ENCODE peak calls at places on chromosomes 3 and 15, in four cellular contexts. K is H1, T is K562, E is IMR-90. U is an unnamed sample.

GRCh38 chr3:102510663-102511062 is 75.8 kb downstream of the ZPLD1 start:
- DNase-seq in K (no peak), T (no peak), E (no peak), U (no peak)

GRCh38 chr15:79811406-79812405 is 85.1 kb downstream of the MTHFS start:
- DNase-seq in K (no peak), T (no peak), E (peak), U (no peak)

GRCh38 chr3:30553641-30554316 is 52.6 kb upstream of the TGFBR2 start:
- DNase-seq in K (no peak), T (no peak), E (peak), U (no peak)

GRCh38 chr3:149393355-149394165 is 16.1 kb upstream of the TM4SF1 start:
- DNase-seq in K (peak), T (peak), E (peak), U (peak)

GRCh38 chr15:93974804-93975481 is 256.4 kb upstream of the MCTP2 start:
- DNase-seq in K (no peak), T (no peak), E (peak), U (no peak)

GRCh38 chr3:136624894-136625815 is 127.0 kb downstream of the STAG1 start:
- DNase-seq in K (no peak), T (no peak), E (no peak), U (peak)

GRCh38 chr3:37559461-37559860 is 302.2 kb upstream of the CTDSPL start:
- DNase-seq in K (no peak), T (no peak), E (peak), U (no peak)

GRCh38 chr3:197700095-197700494 is 36.6 kb downstream of the RUBCN start:
- DNase-seq in K (no peak), T (no peak), E (peak), U (no peak)

GRCh38 chr3:161221881-161222600 is 930 bp downstream of the NMD3 start:
- DNase-seq in K (no peak), T (no peak), E (peak), U (no peak)

GRCh38 chr3:148128136-148128535 is 569.6 kb upstream of the AGTR1 start:
- DNase-seq in K (no peak), T (no peak), E (no peak), U (no peak)

GRCh38 chr3:11969986-11970385 is 34.2 kb upstream of the SYN2 start:
- DNase-seq in K (no peak), T (no peak), E (no peak), U (no peak)

GRCh38 chr15:48681274-48681840 is 35.8 kb upstream of the FBN1 start:
- DNase-seq in K (no peak), T (no peak), E (peak), U (no peak)

GRCh38 chr3:135706758-135707375 is 258.7 kb upstream of the PPP2R3A start:
- DNase-seq in K (no peak), T (no peak), E (no peak), U (no peak)

GRCh38 chr3:37712918-37713819 is 148.5 kb upstream of the CTDSPL start:
- DNase-seq in K (no peak), T (no peak), E (peak), U (no peak)

GRCh38 chr3:48338635-48339034 is 5.2 kb upstream of the SPINK8 start:
- DNase-seq in K (no peak), T (no peak), E (no peak), U (no peak)

GRCh38 chr3:42507751-42508335 is 5.4 kb downstream of the VIPR1 start:
- DNase-seq in K (no peak), T (no peak), E (no peak), U (no peak)

GRCh38 chr15:80265021-80265420 is 13.0 kb upstream of the CTXND1 start:
- DNase-seq in K (no peak), T (no peak), E (peak), U (no peak)

GRCh38 chr15:68603951-68604350 is 25.2 kb downstream of the CORO2B start:
- DNase-seq in K (no peak), T (no peak), E (no peak), U (no peak)

GRCh38 chr3:56928379-56929068 is 126.8 kb upstream of the ARHGEF3 start:
- DNase-seq in K (no peak), T (no peak), E (no peak), U (no peak)

GRCh38 chr3:142210144-142210543 is 15.2 kb downstream of the GK5 start:
- DNase-seq in K (no peak), T (no peak), E (no peak), U (no peak)

GRCh38 chr15:39542385-39543065 is 38.4 kb upstream of the THBS1 start:
- DNase-seq in K (no peak), T (no peak), E (no peak), U (no peak)

GRCh38 chr15:101328001-101328400 is 33.0 kb upstream of the SNRPA1 start:
- DNase-seq in K (no peak), T (no peak), E (no peak), U (no peak)

GRCh38 chr3:73351423-73352071 is 273.2 kb downstream of the PDZRN3 start:
- DNase-seq in K (no peak), T (no peak), E (no peak), U (no peak)

GRCh38 chr3:169772530-169772950 is 656 bp upstream of the MYNN start:
- DNase-seq in K (no peak), T (peak), E (peak), U (peak)

GRCh38 chr3:36893137-36893557 is 51.7 kb downstream of the TRANK1 start:
- DNase-seq in K (peak), T (no peak), E (peak), U (no peak)

GRCh38 chr3:26639339-26639738 is 16.8 kb downstream of the LRRC3B start:
- DNase-seq in K (no peak), T (no peak), E (no peak), U (no peak)

GRCh38 chr3:150349314-150350097 is 58.6 kb upstream of the TSC22D2 start:
- DNase-seq in K (no peak), T (no peak), E (no peak), U (no peak)

GRCh38 chr3:30319713-30320112 is 286.7 kb upstream of the TGFBR2 start:
- DNase-seq in K (peak), T (no peak), E (peak), U (no peak)

GRCh38 chr3:15859507-15860013 is 61.8 kb upstream of the ANKRD28 start:
- DNase-seq in K (no peak), T (peak), E (peak), U (no peak)

DNA sequence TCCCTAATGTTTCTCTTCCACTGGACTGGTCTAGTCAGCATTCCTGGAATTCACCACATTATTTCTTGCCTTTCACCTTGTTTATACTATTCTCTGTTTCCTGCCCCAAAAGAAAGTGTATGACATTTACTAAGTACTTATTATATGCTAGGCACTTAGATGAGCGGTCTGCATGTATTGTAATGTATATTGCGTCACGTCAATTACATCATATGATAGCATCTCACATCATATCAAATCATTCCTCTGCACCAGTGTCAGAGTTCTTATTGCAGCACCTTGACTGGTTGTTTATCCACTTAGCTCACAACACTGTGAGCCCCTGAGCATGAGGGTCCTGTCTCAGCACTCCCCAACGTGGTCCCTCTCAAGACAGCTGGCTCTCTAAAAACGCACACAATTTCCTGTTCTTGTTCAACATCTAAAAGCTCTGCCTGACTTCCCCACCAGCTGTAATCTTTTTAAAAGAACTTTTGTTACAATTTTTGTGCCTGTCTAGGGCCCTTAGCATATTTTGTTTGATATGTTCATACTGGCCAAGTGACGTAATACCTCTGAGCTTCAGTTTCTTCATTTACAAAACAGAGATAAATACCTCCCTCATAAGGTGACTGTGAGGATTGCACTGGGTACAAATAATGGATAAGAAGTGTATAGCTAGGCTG is 58.8 kb downstream of the ARHGAP31 start:
- DNase-seq in K (no peak), T (no peak), E (peak), U (no peak)
- TF ChIP-seq CHD1 in K (no peak), T (no peak), E (no peak), U (no peak)

DNA sequence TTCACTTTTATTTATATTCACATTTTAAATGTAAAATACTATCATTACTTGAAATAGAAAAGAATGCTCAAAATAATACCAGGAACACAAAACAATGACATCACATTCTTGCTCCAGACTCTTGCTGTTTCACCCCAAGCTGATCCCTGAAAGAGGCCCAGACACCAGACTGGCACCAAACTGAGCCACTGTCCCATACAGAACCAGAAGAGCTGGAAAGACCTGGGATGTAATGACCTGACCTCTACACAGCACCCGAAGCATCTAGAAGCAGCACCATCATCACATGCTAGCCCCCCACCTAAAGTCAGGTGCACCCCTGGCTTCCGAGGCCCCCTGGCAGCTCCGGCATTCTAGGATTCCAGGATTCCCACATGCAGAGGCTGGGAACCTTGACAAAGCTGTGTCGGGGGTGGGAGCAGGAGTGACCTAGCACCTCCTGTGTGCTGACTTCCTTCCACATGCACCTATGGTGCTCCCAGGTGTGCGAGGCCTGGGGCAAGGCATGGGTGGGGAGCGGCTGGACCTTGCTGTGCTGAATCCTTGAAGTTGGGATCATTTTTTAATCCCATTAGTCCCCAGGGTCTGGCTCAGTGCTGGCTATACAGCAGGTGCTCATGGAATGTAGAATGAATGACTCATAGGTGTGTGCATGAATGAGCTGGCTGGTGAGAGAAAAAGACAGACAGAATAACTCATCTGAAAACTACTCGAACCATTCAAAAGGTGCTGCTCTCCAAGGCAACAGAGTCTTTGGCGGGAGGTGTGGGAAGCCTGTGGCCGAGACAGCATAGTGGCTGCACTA is 144.7 kb upstream of the IQSEC1 start:
- DNase-seq in K (no peak), T (no peak), E (peak), U (no peak)
- TF ChIP-seq CHD1 in K (no peak), T (no peak), E (no peak), U (no peak)

DNA sequence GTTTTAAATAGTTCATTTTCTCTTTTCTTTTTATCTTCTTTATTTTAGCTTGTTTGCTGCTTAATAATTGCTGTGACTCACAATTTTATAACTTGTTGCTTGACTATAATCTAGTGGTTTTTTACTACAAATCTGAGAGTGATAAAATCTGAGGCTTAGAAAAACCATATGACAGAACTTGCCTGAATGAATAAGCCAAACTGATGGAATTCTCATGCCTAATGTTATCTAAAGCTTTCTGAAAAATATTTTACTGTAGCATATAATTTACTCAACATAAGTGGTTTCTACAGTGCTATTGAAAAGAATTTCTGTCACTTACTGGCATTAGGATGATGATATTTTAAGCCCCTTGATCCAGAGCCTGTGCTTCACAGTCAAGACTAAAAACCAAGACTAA is 175.1 kb downstream of the VGLL3 start:
- DNase-seq in K (no peak), T (no peak), E (no peak), U (no peak)
- TF ChIP-seq CHD1 in K (no peak), T (no peak), E (no peak), U (no peak)

GRCh38 chr3:125684199-125684598 is 88.9 kb upstream of the OSBPL11 start:
- DNase-seq in K (peak), T (no peak), E (peak), U (no peak)
- TF ChIP-seq CHD1 in K (no peak), T (no peak), E (no peak), U (no peak)

DNA sequence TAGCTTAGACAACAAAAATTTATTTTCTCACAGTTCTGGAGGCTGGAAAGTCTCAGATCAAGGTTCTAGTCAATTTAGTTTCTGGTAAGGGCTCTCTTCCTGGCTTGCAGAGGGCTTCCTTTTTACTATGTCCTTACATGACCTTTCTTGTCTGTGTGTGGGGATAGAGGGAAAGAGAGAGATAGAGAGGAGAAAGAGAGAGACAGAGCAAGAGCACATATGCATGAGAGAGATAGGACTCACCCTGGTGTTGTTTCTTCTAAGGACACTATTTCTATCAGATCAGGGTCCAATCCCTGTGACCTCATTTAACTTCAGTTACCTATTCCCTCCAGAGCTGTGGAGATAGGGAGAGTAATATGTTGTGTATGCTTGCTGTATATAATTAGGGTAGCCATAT is 44.9 kb upstream of the TEX9 start:
- DNase-seq in K (no peak), T (peak), E (no peak), U (no peak)
- TF ChIP-seq CHD1 in K (no peak), T (no peak), E (no peak), U (no peak)

DNA sequence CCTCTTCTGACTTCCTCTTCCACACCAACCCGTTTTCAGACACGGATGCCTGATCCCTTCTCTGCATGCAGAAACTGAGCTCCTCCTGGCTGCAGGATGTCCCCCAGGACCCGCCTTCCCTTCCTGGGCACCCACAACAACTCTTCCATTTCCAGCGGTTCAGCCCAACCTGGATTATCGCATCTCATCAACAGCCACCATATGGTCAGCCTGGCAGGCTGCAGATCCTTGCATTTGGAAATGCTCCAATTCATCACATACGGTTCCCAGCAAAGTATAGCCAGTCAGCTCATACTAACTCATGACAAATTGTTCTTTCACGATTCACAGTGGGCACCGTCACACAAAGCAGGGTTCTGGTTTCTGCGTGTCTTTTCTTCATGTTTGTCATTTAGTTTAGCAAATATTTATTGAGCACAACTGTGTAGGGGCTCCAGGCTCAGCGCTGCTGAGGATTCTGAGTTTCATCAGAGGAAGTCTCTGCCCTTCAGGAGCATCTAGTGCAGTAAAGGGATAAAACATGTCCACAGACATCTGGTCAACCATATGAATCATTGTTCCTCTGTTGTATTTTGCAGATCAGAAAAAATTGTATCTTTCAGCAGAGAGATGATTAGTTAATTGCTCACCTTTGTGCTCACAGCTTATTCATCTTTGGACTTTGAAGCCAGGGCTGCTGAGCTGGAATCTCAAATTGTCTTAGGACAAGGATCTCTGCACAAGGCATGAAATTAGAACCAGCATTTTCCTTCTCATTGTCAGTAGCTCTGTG is 125.0 kb downstream of the GABRG3 start:
- DNase-seq in K (no peak), T (no peak), E (no peak), U (no peak)
- TF ChIP-seq CHD1 in K (no peak), T (no peak), E (no peak), U (no peak)

DNA sequence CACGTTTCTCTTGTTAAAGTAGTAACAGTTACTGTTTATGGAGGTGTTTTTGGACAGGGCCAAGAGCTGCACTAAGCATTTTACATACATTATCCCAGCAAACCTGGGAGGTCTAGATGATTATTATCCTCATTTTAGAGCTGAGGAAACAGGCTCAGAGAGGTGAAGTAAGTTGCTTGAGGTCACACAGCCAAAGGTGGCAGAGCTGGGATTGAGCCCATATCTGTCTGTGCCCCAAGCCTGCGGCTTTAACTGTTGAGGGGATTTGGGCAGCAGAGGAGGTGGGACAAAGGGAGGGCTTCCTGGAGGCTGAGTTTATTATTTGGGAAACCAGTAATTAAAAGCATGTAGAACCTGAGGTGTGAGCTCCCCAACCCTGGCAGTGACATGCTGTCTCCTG is 9.2 kb downstream of the SMAD6 start:
- DNase-seq in K (no peak), T (no peak), E (no peak), U (no peak)
- TF ChIP-seq CHD1 in K (no peak), T (no peak), E (no peak), U (no peak)

GRCh38 chr3:129610276-129610675 is 3.8 kb upstream of the PLXND1 start:
- DNase-seq in K (no peak), T (no peak), E (no peak), U (no peak)

GRCh38 chr3:129611446-129611800 is 4.9 kb upstream of the PLXND1 start:
- DNase-seq in K (no peak), T (no peak), E (no peak), U (no peak)

GRCh38 chr3:129608087-129608935 is 1.8 kb upstream of the PLXND1 start:
- DNase-seq in K (no peak), T (peak), E (peak), U (no peak)

GRCh38 chr3:129608936-129609590 is 2.6 kb upstream of the PLXND1 start:
- DNase-seq in K (no peak), T (no peak), E (no peak), U (no peak)

GRCh38 chr3:129609591-129610169 is 3.2 kb upstream of the PLXND1 start:
- DNase-seq in K (no peak), T (no peak), E (peak), U (no peak)
- TF ChIP-seq CHD1 in K (no peak), T (no peak), E (no peak), U (no peak)

GRCh38 chr3:4743371-4743770 is 235.9 kb upstream of the BHLHE40 start:
- DNase-seq in K (no peak), T (no peak), E (no peak), U (no peak)
- TF ChIP-seq CHD1 in K (no peak), T (no peak), E (no peak), U (no peak)

DNA sequence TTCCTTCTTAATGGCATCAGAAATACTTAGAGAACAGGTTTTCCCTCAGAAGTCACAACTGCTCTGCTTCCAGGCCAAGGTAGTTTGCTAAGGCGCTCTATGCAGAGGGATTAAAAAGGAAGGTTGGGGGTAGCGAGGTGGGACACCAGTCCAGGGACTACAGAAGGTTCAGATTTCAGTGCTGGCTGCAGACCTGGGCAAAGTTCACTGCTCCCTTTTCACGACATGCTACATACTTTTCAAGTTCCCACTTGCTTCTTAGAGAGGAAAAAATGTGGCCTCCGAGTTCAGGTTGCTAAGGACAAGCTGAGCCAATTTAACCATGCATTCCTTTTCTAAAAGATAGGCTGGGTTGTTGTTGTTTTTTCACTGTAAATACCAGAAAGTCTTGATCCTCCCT is 158.7 kb upstream of the NR2F2 start:
- DNase-seq in K (no peak), T (no peak), E (peak), U (no peak)
- TF ChIP-seq CHD1 in K (no peak), T (no peak), E (no peak), U (no peak)

U was measured in GM12878.